ENCODE peak calls at places on chromosomes 12 and 14, in seven cellular contexts. One of them, this sample, is unnamed.

GRCh38 chr12:107309020-107309419 is 215.7 kb upstream of the CRY1 start:
- DNase-seq in B cell: no peak
- DNase-seq in lower leg skin: no peak
- DNase-seq in neural crest cell: no peak
- DNase-seq in A549: no peak
- DNase-seq in gastrocnemius medialis: no peak
- DNase-seq in HCT116: no peak
- DNase-seq in this sample: no peak

GRCh38 chr12:65876898-65877721 is 52.8 kb downstream of the HMGA2 start:
- DNase-seq in HCT116: no peak
- DNase-seq in gastrocnemius medialis: no peak
- DNase-seq in B cell: no peak
- DNase-seq in lower leg skin: no peak
- DNase-seq in A549: no peak
- DNase-seq in neural crest cell: no peak
- DNase-seq in this sample: no peak

GRCh38 chr12:47946413-47947107 is 16.8 kb upstream of the TMEM106C start:
- DNase-seq in lower leg skin: no peak
- DNase-seq in HCT116: no peak
- DNase-seq in B cell: no peak
- DNase-seq in gastrocnemius medialis: no peak
- DNase-seq in neural crest cell: no peak
- DNase-seq in A549: no peak
- DNase-seq in this sample: no peak

GRCh38 chr12:124696689-124697476 is 129.5 kb upstream of the NCOR2 start:
- DNase-seq in lower leg skin: no peak
- DNase-seq in gastrocnemius medialis: no peak
- DNase-seq in HCT116: no peak
- DNase-seq in B cell: no peak
- DNase-seq in neural crest cell: no peak
- DNase-seq in A549: no peak
- DNase-seq in this sample: peak

GRCh38 chr12:59429766-59430165 is 166.1 kb upstream of the SLC16A7 start:
- DNase-seq in gastrocnemius medialis: no peak
- DNase-seq in lower leg skin: no peak
- DNase-seq in HCT116: no peak
- DNase-seq in neural crest cell: no peak
- DNase-seq in B cell: no peak
- DNase-seq in A549: no peak
- DNase-seq in this sample: no peak

GRCh38 chr12:127729381-127729780 is 537.6 kb upstream of the TMEM132C start:
- DNase-seq in B cell: no peak
- DNase-seq in HCT116: no peak
- DNase-seq in lower leg skin: no peak
- DNase-seq in A549: no peak
- DNase-seq in gastrocnemius medialis: no peak
- DNase-seq in neural crest cell: no peak
- DNase-seq in this sample: no peak

GRCh38 chr14:71726639-71727085 is 205.6 kb upstream of the RGS6 start:
- DNase-seq in neural crest cell: no peak
- DNase-seq in gastrocnemius medialis: no peak
- DNase-seq in B cell: no peak
- DNase-seq in lower leg skin: no peak
- DNase-seq in HCT116: no peak
- DNase-seq in A549: no peak
- DNase-seq in this sample: no peak

GRCh38 chr14:78764240-78764639 is 594.1 kb downstream of the NRXN3 start:
- DNase-seq in B cell: no peak
- DNase-seq in neural crest cell: no peak
- DNase-seq in HCT116: no peak
- DNase-seq in lower leg skin: no peak
- DNase-seq in A549: no peak
- DNase-seq in gastrocnemius medialis: no peak
- DNase-seq in this sample: no peak

GRCh38 chr14:91517013-91517412 is 6.9 kb upstream of the PPP4R3A start:
- DNase-seq in gastrocnemius medialis: no peak
- DNase-seq in neural crest cell: no peak
- DNase-seq in B cell: no peak
- DNase-seq in lower leg skin: no peak
- DNase-seq in A549: no peak
- DNase-seq in HCT116: no peak
- DNase-seq in this sample: no peak

GRCh38 chr12:26229910-26230309 is 34.5 kb downstream of the SSPN start:
- DNase-seq in gastrocnemius medialis: no peak
- DNase-seq in A549: no peak
- DNase-seq in HCT116: no peak
- DNase-seq in B cell: no peak
- DNase-seq in lower leg skin: no peak
- DNase-seq in neural crest cell: no peak
- DNase-seq in this sample: no peak

GRCh38 chr14:95830386-95830785 is 46.2 kb upstream of the TUNAR start:
- DNase-seq in neural crest cell: no peak
- DNase-seq in gastrocnemius medialis: no peak
- DNase-seq in A549: no peak
- DNase-seq in HCT116: no peak
- DNase-seq in B cell: no peak
- DNase-seq in lower leg skin: no peak
- DNase-seq in this sample: no peak

GRCh38 chr14:67441672-67442071 is 29.7 kb upstream of the PLEK2 start:
- DNase-seq in A549: no peak
- DNase-seq in gastrocnemius medialis: no peak
- DNase-seq in B cell: no peak
- DNase-seq in lower leg skin: no peak
- DNase-seq in HCT116: no peak
- DNase-seq in neural crest cell: no peak
- DNase-seq in this sample: no peak

GRCh38 chr12:70796989-70797388 is 123.5 kb downstream of the PTPRR start:
- DNase-seq in B cell: no peak
- DNase-seq in A549: no peak
- DNase-seq in gastrocnemius medialis: no peak
- DNase-seq in HCT116: no peak
- DNase-seq in neural crest cell: no peak
- DNase-seq in lower leg skin: no peak
- DNase-seq in this sample: no peak

GRCh38 chr12:125186471-125187147 is 121.4 kb downstream of the AACS start:
- DNase-seq in A549: no peak
- DNase-seq in HCT116: no peak
- DNase-seq in lower leg skin: no peak
- DNase-seq in B cell: no peak
- DNase-seq in neural crest cell: no peak
- DNase-seq in gastrocnemius medialis: no peak
- DNase-seq in this sample: no peak

GRCh38 chr12:49615725-49616124 is 7.6 kb upstream of the PRPF40B start:
- DNase-seq in B cell: no peak
- DNase-seq in gastrocnemius medialis: no peak
- DNase-seq in neural crest cell: no peak
- DNase-seq in HCT116: no peak
- DNase-seq in lower leg skin: no peak
- DNase-seq in A549: peak
- DNase-seq in this sample: no peak

GRCh38 chr12:49322367-49322707 is 718 bp upstream of the TROAP start:
- DNase-seq in lower leg skin: no peak
- DNase-seq in gastrocnemius medialis: no peak
- DNase-seq in A549: no peak
- DNase-seq in HCT116: no peak
- DNase-seq in neural crest cell: no peak
- DNase-seq in B cell: no peak
- DNase-seq in this sample: no peak

GRCh38 chr12:95197636-95198035 is 19.6 kb downstream of the FGD6 start:
- DNase-seq in gastrocnemius medialis: no peak
- DNase-seq in HCT116: no peak
- DNase-seq in A549: no peak
- DNase-seq in B cell: no peak
- DNase-seq in lower leg skin: no peak
- DNase-seq in neural crest cell: no peak
- DNase-seq in this sample: no peak

GRCh38 chr14:95208598-95208997 is 51.3 kb upstream of the DICER1 start:
- DNase-seq in A549: no peak
- DNase-seq in lower leg skin: no peak
- DNase-seq in neural crest cell: no peak
- DNase-seq in HCT116: no peak
- DNase-seq in gastrocnemius medialis: no peak
- DNase-seq in B cell: no peak
- DNase-seq in this sample: no peak

GRCh38 chr12:55829967-55830600 is 697 bp upstream of the DNAJC14 start:
- DNase-seq in HCT116: no peak
- DNase-seq in A549: peak
- DNase-seq in lower leg skin: peak
- DNase-seq in gastrocnemius medialis: no peak
- DNase-seq in neural crest cell: peak
- DNase-seq in B cell: no peak
- DNase-seq in this sample: no peak

GRCh38 chr14:45664668-45665356 is 411.8 kb upstream of the MIS18BP1 start:
- DNase-seq in HCT116: no peak
- DNase-seq in lower leg skin: no peak
- DNase-seq in A549: peak
- DNase-seq in gastrocnemius medialis: no peak
- DNase-seq in B cell: no peak
- DNase-seq in neural crest cell: no peak
- DNase-seq in this sample: peak

GRCh38 chr12:89927226-89927698 is 218.6 kb upstream of the ATP2B1 start:
- DNase-seq in A549: no peak
- DNase-seq in HCT116: no peak
- DNase-seq in lower leg skin: no peak
- DNase-seq in B cell: peak
- DNase-seq in gastrocnemius medialis: no peak
- DNase-seq in neural crest cell: no peak
- DNase-seq in this sample: no peak

GRCh38 chr12:123107926-123108681 is 42.8 kb downstream of the PITPNM2 start:
- DNase-seq in gastrocnemius medialis: no peak
- DNase-seq in lower leg skin: no peak
- DNase-seq in B cell: no peak
- DNase-seq in A549: no peak
- DNase-seq in HCT116: no peak
- DNase-seq in neural crest cell: no peak
- DNase-seq in this sample: no peak

GRCh38 chr12:21248679-21249078 is 86.0 kb downstream of the SLCO1A2 start:
- DNase-seq in neural crest cell: no peak
- DNase-seq in lower leg skin: no peak
- DNase-seq in B cell: no peak
- DNase-seq in gastrocnemius medialis: no peak
- DNase-seq in HCT116: no peak
- DNase-seq in A549: peak
- DNase-seq in this sample: no peak

GRCh38 chr12:108826115-108826806 is 31.1 kb downstream of the SSH1 start:
- DNase-seq in lower leg skin: no peak
- DNase-seq in neural crest cell: no peak
- DNase-seq in A549: no peak
- DNase-seq in B cell: no peak
- DNase-seq in HCT116: no peak
- DNase-seq in gastrocnemius medialis: peak
- DNase-seq in this sample: peak
- TF ChIP-seq CTCF in lower leg skin: no peak
- TF ChIP-seq CTCF in neural crest cell: no peak
- TF ChIP-seq CTCF in A549: no peak
- TF ChIP-seq CTCF in B cell: no peak
- TF ChIP-seq CTCF in HCT116: no peak
- TF ChIP-seq CTCF in gastrocnemius medialis: no peak
- TF ChIP-seq CTCF in this sample: no peak

GRCh38 chr12:132556801-132557200 is 53.6 kb downstream of the LRCOL1 start:
- DNase-seq in HCT116: no peak
- DNase-seq in B cell: no peak
- DNase-seq in neural crest cell: no peak
- DNase-seq in lower leg skin: no peak
- DNase-seq in gastrocnemius medialis: no peak
- DNase-seq in A549: no peak
- DNase-seq in this sample: no peak

GRCh38 chr12:132556216-132556615 is 54.2 kb downstream of the LRCOL1 start:
- DNase-seq in gastrocnemius medialis: no peak
- DNase-seq in lower leg skin: no peak
- DNase-seq in B cell: no peak
- DNase-seq in A549: no peak
- DNase-seq in HCT116: no peak
- DNase-seq in neural crest cell: no peak
- DNase-seq in this sample: no peak

GRCh38 chr12:132555686-132556085 is 54.7 kb downstream of the LRCOL1 start:
- DNase-seq in gastrocnemius medialis: no peak
- DNase-seq in HCT116: no peak
- DNase-seq in A549: no peak
- DNase-seq in neural crest cell: no peak
- DNase-seq in lower leg skin: no peak
- DNase-seq in B cell: no peak
- DNase-seq in this sample: no peak

GRCh38 chr12:132557291-132557968 is 53.0 kb downstream of the LRCOL1 start:
- DNase-seq in HCT116: no peak
- DNase-seq in gastrocnemius medialis: no peak
- DNase-seq in neural crest cell: no peak
- DNase-seq in A549: no peak
- DNase-seq in B cell: no peak
- DNase-seq in lower leg skin: no peak
- DNase-seq in this sample: no peak

GRCh38 chr12:132554857-132555630 is 55.3 kb downstream of the LRCOL1 start:
- DNase-seq in neural crest cell: peak
- DNase-seq in HCT116: no peak
- DNase-seq in lower leg skin: no peak
- DNase-seq in A549: peak
- DNase-seq in gastrocnemius medialis: no peak
- DNase-seq in B cell: no peak
- DNase-seq in this sample: no peak
- TF ChIP-seq CTCF in neural crest cell: peak
- TF ChIP-seq CTCF in HCT116: peak
- TF ChIP-seq CTCF in lower leg skin: no peak
- TF ChIP-seq CTCF in A549: peak
- TF ChIP-seq CTCF in gastrocnemius medialis: peak
- TF ChIP-seq CTCF in B cell: peak
- TF ChIP-seq CTCF in this sample: peak

DNA sequence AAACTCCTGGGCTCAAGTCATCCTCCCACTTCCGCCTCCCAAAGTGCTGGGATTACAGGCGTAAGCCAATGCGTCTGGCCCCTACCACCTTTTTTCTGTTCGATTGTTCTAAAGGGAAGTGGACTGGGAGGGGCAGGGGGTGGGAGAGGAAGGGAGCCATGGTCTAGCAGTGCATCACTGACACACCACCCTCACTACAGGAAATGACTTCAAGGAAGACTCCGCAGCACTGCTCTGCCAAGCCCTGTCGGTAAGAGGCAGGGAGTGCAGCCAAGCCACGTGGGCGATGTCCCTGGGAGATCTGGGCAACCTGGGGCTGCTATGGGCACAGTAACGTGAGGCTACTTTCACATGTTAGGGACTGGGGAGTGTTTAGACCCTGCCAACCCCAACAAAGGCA is 18.0 kb downstream of the LRRC74A start:
- DNase-seq in neural crest cell: no peak
- DNase-seq in A549: peak
- DNase-seq in lower leg skin: peak
- DNase-seq in HCT116: peak
- DNase-seq in B cell: no peak
- DNase-seq in gastrocnemius medialis: no peak
- DNase-seq in this sample: peak
- TF ChIP-seq CTCF in neural crest cell: no peak
- TF ChIP-seq CTCF in A549: no peak
- TF ChIP-seq CTCF in lower leg skin: no peak
- TF ChIP-seq CTCF in HCT116: peak
- TF ChIP-seq CTCF in B cell: no peak
- TF ChIP-seq CTCF in gastrocnemius medialis: peak
- TF ChIP-seq CTCF in this sample: peak

DNA sequence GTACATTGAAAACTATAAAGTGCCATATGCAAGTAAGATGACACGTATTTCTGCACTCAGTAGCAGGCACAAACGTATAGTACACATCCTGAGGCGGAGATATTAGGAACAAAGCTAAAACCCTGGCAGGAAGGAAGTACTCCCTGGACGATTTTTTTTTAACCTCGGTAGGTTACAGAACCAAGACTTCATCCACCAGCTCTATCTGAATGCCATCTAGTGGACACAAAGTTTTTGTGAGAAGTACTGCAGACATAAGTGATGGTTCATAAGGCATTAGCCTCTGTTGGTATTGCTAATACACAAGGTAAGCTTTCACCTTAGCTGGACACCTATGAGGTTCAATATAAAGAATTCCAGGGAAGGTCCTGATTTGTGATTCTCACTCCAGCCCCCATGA is 83.0 kb upstream of the CCDC196 start:
- DNase-seq in B cell: no peak
- DNase-seq in lower leg skin: no peak
- DNase-seq in HCT116: no peak
- DNase-seq in gastrocnemius medialis: no peak
- DNase-seq in A549: peak
- DNase-seq in neural crest cell: no peak
- DNase-seq in this sample: no peak
- TF ChIP-seq CTCF in B cell: no peak
- TF ChIP-seq CTCF in lower leg skin: no peak
- TF ChIP-seq CTCF in HCT116: peak
- TF ChIP-seq CTCF in gastrocnemius medialis: peak
- TF ChIP-seq CTCF in A549: peak
- TF ChIP-seq CTCF in neural crest cell: peak
- TF ChIP-seq CTCF in this sample: peak

This sample was measured in BE2C.